ENCODE peak calls at places on chromosomes 2 and 18, in seven cellular contexts. O is colonic mucosa, E is caudate nucleus, I is stomach, M is psoas muscle, N is fibroblast of lung, P is heart left ventricle. Y is an unnamed sample.

GRCh38 chr2:224173210-224173609 is 134.1 kb upstream of the SERPINE2 start:
- DNase-seq in P (no peak), E (no peak), O (no peak), N (no peak), I (no peak), M (no peak), Y (no peak)

GRCh38 chr2:96485751-96486643 is 19.2 kb downstream of the NEURL3 start:
- DNase-seq in E (peak; percentile 9), N (peak; percentile 74), I (peak; percentile 82), O (peak; percentile 72), P (peak; percentile 75), M (peak; percentile 53), Y (peak; percentile 86)

GRCh38 chr2:169012812-169013627 is 18.1 kb downstream of the ABCB11 start:
- DNase-seq in I (no peak), P (no peak), O (no peak), N (peak; percentile 12), M (no peak), E (no peak), Y (no peak)

GRCh38 chr2:101516833-101517690 is 42.1 kb upstream of the RFX8 start:
- DNase-seq in I (peak; percentile 45), O (no peak), E (no peak), P (no peak), M (no peak), N (peak; percentile 82), Y (peak; percentile 60)

GRCh38 chr2:175154670-175155082 is 13.3 kb downstream of the ATF2 start:
- DNase-seq in M (no peak), O (no peak), P (no peak), I (no peak), E (no peak), N (peak; percentile 64), Y (no peak)

GRCh38 chr2:235765181-235765820 is 271.5 kb downstream of the AGAP1 start:
- DNase-seq in N (peak; percentile 71), E (no peak), M (peak; percentile 41), I (no peak), O (no peak), P (no peak), Y (no peak)

GRCh38 chr2:236400594-236401360 is 136.6 kb upstream of the ASB18 start:
- DNase-seq in E (no peak), O (no peak), P (no peak), N (no peak), M (no peak), I (no peak), Y (no peak)

GRCh38 chr18:64202836-64203235 is 53.9 kb upstream of the LINC00305 start:
- DNase-seq in N (no peak), P (no peak), I (no peak), O (no peak), M (no peak), E (no peak), Y (no peak)

GRCh38 chr2:179981085-179981484 is 26.0 kb downstream of the CWC22 start:
- DNase-seq in M (no peak), P (no peak), N (peak; percentile 4), O (no peak), I (no peak), E (no peak), Y (no peak)

GRCh38 chr18:21598726-21599584 is 1.5 kb downstream of the ESCO1 start:
- DNase-seq in O (no peak), P (no peak), E (no peak), N (no peak), M (no peak), I (no peak), Y (no peak)

GRCh38 chr2:230779607-230780006 is 67.0 kb downstream of the CAB39 start:
- DNase-seq in M (no peak), O (no peak), I (no peak), N (no peak), E (no peak), P (no peak), Y (no peak)

GRCh38 chr2:10305715-10306114 is 3.0 kb downstream of the HPCAL1 start:
- DNase-seq in N (no peak), M (no peak), E (no peak), I (peak; percentile 44), P (no peak), O (no peak), Y (no peak)

DNA sequence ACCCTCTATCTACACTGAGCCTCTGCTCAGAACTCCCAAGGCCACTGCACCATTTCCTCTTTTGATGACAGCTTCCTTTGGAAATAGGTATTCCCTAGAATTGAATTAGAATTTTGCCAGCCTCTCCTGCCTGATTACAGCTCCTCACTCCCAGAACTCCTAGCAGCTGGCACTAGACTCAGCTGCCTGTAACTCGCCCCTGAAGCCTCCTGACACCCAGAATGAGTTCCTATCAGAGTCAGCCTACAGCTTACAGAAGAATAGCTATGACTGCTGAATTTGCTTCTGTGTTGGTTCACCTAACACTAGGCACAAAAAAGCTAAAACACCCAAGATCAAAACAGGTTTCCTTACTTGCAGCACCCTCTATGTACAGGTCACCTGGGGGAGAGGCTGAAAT is 108.2 kb upstream of the PTPRM start:
- DNase-seq in E (no peak), P (no peak), M (no peak), I (no peak), O (no peak), N (no peak), Y (no peak)
- H3K27ac ChIP-seq in E (peak overlapping the region; percentile 86), P (peak overlapping the region; percentile 70), M (no peak overlapping the region), I (no peak overlapping the region), O (no peak overlapping the region), N (no peak overlapping the region), Y (no peak overlapping the region)

GRCh38 chr2:25044990-25045389 is 3.1 kb downstream of the EFR3B start:
- DNase-seq in I (no peak), O (no peak), E (no peak), P (no peak), N (no peak), M (peak; percentile 44), Y (peak; percentile 39)
- H3K27ac ChIP-seq in I (no peak overlapping the region), O (no peak overlapping the region), E (no peak overlapping the region), P (no peak overlapping the region), N (no peak overlapping the region), M (no peak overlapping the region), Y (no peak overlapping the region)

DNA sequence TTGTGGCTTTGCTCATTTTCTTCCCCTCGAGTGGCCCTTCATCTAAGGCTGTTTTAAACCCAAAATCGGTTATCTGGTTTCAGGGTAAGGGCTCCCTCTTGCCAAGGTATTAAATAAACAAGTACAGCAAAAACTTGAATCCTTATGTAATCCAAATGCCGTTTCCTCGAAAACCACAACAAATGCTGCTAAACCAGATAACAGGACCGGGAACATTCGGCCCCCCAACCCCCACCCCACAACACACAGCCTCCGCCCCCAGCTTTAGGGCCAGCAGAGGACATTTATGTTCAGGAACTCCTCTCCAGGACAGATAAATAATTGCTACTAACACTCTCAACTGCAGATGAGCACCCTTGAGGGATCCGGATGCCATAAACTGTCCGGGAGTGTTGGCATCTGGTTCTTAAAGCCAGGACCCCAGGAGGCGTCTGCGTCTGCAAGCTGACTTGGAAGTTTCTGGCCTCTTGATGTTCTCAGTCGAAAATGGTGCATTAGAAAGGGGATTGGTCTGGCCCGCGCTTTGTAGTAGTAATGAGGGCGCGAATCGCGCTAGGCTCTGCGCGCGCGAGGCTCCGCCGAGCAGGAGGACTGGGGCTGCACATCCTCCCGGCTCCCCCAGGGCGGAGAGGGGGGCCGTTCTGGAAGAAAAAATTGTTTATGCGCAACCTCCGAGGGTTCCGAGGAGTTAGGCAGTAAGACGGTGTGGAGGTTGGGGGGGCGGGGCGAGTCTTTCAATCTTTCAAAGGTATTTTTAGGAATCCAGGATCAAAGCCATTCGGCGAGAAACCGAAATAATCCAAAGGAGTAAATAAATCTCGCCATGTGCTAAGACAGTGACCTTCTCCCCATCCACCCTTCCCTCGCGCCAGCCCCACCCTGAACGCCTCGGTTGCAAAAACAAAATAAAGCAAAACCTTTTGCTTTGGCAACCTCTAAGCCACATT is 3.9 kb upstream of the ID2 start:
- DNase-seq in E (no peak), O (peak; percentile 73), N (peak; percentile 58), I (peak; percentile 43), M (peak; percentile 41), P (peak; percentile 54), Y (peak; percentile 80)
- H3K27ac ChIP-seq in E (peak overlapping the region; percentile 87), O (peak overlapping the region; percentile 84), N (peak overlapping the region; percentile 79), I (peak overlapping the region; percentile 99), M (peak overlapping the region; percentile 93), P (peak overlapping the region; percentile 99), Y (peak overlapping the region; percentile 98)

GRCh38 chr2:48415765-48416515 is 114.0 kb upstream of the STON1 start:
- DNase-seq in O (no peak), P (no peak), N (no peak), I (no peak), M (no peak), E (no peak), Y (no peak)

GRCh38 chr2:48419884-48420511 is 110.0 kb upstream of the STON1 start:
- DNase-seq in N (no peak), O (no peak), I (no peak), E (no peak), P (peak; percentile 28), M (no peak), Y (peak; percentile 74)

GRCh38 chr2:48414980-48415764 is 114.8 kb upstream of the STON1 start:
- DNase-seq in P (no peak), I (no peak), E (peak; percentile 64), N (peak; percentile 10), O (no peak), M (no peak), Y (no peak)

GRCh38 chr2:48420512-48421197 is 109.3 kb upstream of the STON1 start:
- DNase-seq in E (peak; percentile 81), N (peak; percentile 84), I (peak; percentile 90), M (peak; percentile 86), P (peak; percentile 89), O (peak; percentile 90), Y (peak; percentile 91)

GRCh38 chr2:48417843-48418838 is 111.8 kb upstream of the STON1 start:
- DNase-seq in I (no peak), O (no peak), M (no peak), E (no peak), N (no peak), P (no peak), Y (no peak)
- H3K27ac ChIP-seq in I (no peak overlapping the region), O (no peak overlapping the region), M (no peak overlapping the region), E (no peak overlapping the region), N (no peak overlapping the region), P (no peak overlapping the region), Y (no peak overlapping the region)